ENCODE peak calls at places on chromosomes 6 and 20, in five cellular contexts. N is activated CD4-positive, CD25-positive, alpha-beta regulatory T cell treated with anti-CD3 and anti-CD28 coated beads, Interleukin-2, amount 50 U/mL, for 16 hours; L is HT1080; J is amygdala; H is mammary epithelial cell. Q is an unnamed sample.

GRCh38 chr6:133741375-133741861 is 147.5 kb upstream of the TCF21 start:
- DNase-seq in N (no peak), L (peak; percentile 7), J (no peak), H (no peak), Q (no peak)

GRCh38 chr6:137171824-137172733 is 1.4 kb downstream of the IL22RA2 start:
- DNase-seq in N (no peak), L (no peak), J (no peak), H (no peak), Q (no peak)

GRCh38 chr6:28239636-28240035 is 12.4 kb downstream of the ZKSCAN4 start:
- DNase-seq in N (no peak), L (no peak), J (no peak), H (no peak), Q (no peak)

GRCh38 chr20:5864873-5865582 is 85.3 kb downstream of the TRMT6 start:
- DNase-seq in N (no peak), L (peak; percentile 64), J (no peak), H (peak; percentile 48), Q (peak; percentile 58)

GRCh38 chr6:18350728-18351127 is 36.4 kb upstream of the RNF144B start:
- DNase-seq in N (no peak), L (no peak), J (no peak), H (peak; percentile 31), Q (no peak)

GRCh38 chr6:39530201-39530759 is 194.9 kb downstream of the KIF6 start:
- DNase-seq in N (no peak), L (peak; percentile 56), J (no peak), H (no peak), Q (peak; percentile 12)

GRCh38 chr6:63671098-63671754 is 35.6 kb downstream of the PHF3 start:
- DNase-seq in N (no peak), L (no peak), J (no peak), H (no peak), Q (no peak)

GRCh38 chr20:45933231-45934045 is 1.0 kb upstream of the PCIF1 start:
- DNase-seq in N (peak; percentile 26), L (peak; percentile 88), J (peak; percentile 20), H (peak; percentile 75), Q (peak; percentile 91)

GRCh38 chr6:100612101-100612500 is 147.4 kb upstream of the SIM1 start:
- DNase-seq in N (no peak), L (no peak), J (no peak), H (no peak), Q (no peak)

GRCh38 chr20:12925214-12925755 is 83.5 kb upstream of the SPTLC3 start:
- DNase-seq in N (no peak), L (peak; percentile 82), J (peak; percentile 10), H (peak; percentile 73), Q (peak; percentile 92)

GRCh38 chr6:170476360-170476759 is 76.7 kb downstream of the PSMB1 start:
- DNase-seq in N (no peak), L (peak; percentile 31), J (no peak), H (no peak), Q (no peak)

Q was measured in PC-3.